ENCODE peak calls at places on chromosomes 12 and 14, in six cellular contexts. One of them, this sample, is unnamed.

GRCh38 chr14:105581551-105582341 is 55.4 kb downstream of the TMEM121 start:
- DNase-seq in tibial artery: no peak
- DNase-seq in heart left ventricle: no peak
- DNase-seq in mesothelial cell of epicardium: peak; percentile 17
- DNase-seq in GM10248: peak; percentile 68
- DNase-seq in fibroblast of villous mesenchyme: no peak
- DNase-seq in this sample: no peak

GRCh38 chr14:63249112-63249511 is 44.9 kb downstream of the RHOJ start:
- DNase-seq in tibial artery: no peak
- DNase-seq in heart left ventricle: no peak
- DNase-seq in mesothelial cell of epicardium: no peak
- DNase-seq in GM10248: no peak
- DNase-seq in fibroblast of villous mesenchyme: no peak
- DNase-seq in this sample: no peak

GRCh38 chr12:4049566-4050080 is 176.4 kb upstream of the PARP11 start:
- DNase-seq in tibial artery: no peak
- DNase-seq in heart left ventricle: no peak
- DNase-seq in mesothelial cell of epicardium: no peak
- DNase-seq in GM10248: no peak
- DNase-seq in fibroblast of villous mesenchyme: no peak
- DNase-seq in this sample: no peak

GRCh38 chr12:89721291-89721987 is 12.8 kb upstream of the ATP2B1 start:
- DNase-seq in tibial artery: no peak
- DNase-seq in heart left ventricle: no peak
- DNase-seq in mesothelial cell of epicardium: no peak
- DNase-seq in GM10248: peak; percentile 67
- DNase-seq in fibroblast of villous mesenchyme: no peak
- DNase-seq in this sample: no peak

GRCh38 chr14:88870777-88871176 is 46.3 kb downstream of the TTC8 start:
- DNase-seq in tibial artery: no peak
- DNase-seq in heart left ventricle: no peak
- DNase-seq in mesothelial cell of epicardium: no peak
- DNase-seq in GM10248: no peak
- DNase-seq in fibroblast of villous mesenchyme: no peak
- DNase-seq in this sample: no peak

GRCh38 chr12:5210918-5211290 is 167.2 kb downstream of the KCNA5 start:
- DNase-seq in tibial artery: no peak
- DNase-seq in heart left ventricle: no peak
- DNase-seq in mesothelial cell of epicardium: no peak
- DNase-seq in GM10248: no peak
- DNase-seq in fibroblast of villous mesenchyme: no peak
- DNase-seq in this sample: no peak

GRCh38 chr12:123602651-123603195 is 824 bp downstream of the DDX55 start:
- DNase-seq in tibial artery: no peak
- DNase-seq in heart left ventricle: no peak
- DNase-seq in mesothelial cell of epicardium: no peak
- DNase-seq in GM10248: peak; percentile 34
- DNase-seq in fibroblast of villous mesenchyme: peak; percentile 33
- DNase-seq in this sample: no peak

GRCh38 chr12:52266514-52266913 is 7.9 kb upstream of the KRT86 start:
- DNase-seq in tibial artery: peak; percentile 45
- DNase-seq in heart left ventricle: no peak
- DNase-seq in mesothelial cell of epicardium: no peak
- DNase-seq in GM10248: no peak
- DNase-seq in fibroblast of villous mesenchyme: no peak
- DNase-seq in this sample: no peak

GRCh38 chr14:106442857-106443256 is 916.5 kb downstream of the TMEM121 start:
- DNase-seq in tibial artery: no peak
- DNase-seq in heart left ventricle: no peak
- DNase-seq in mesothelial cell of epicardium: no peak
- DNase-seq in GM10248: peak; percentile 6
- DNase-seq in fibroblast of villous mesenchyme: no peak
- DNase-seq in this sample: no peak

GRCh38 chr12:121600702-121601336 is 20.0 kb upstream of the KDM2B start:
- DNase-seq in tibial artery: no peak
- DNase-seq in heart left ventricle: no peak
- DNase-seq in mesothelial cell of epicardium: no peak
- DNase-seq in GM10248: no peak
- DNase-seq in fibroblast of villous mesenchyme: no peak
- DNase-seq in this sample: no peak

GRCh38 chr14:104750658-104751057 is 2.3 kb upstream of the SIVA1 start:
- DNase-seq in tibial artery: no peak
- DNase-seq in heart left ventricle: peak; percentile 17
- DNase-seq in mesothelial cell of epicardium: no peak
- DNase-seq in GM10248: no peak
- DNase-seq in fibroblast of villous mesenchyme: no peak
- DNase-seq in this sample: no peak

GRCh38 chr12:47397664-47398281 is 308.1 kb downstream of the RPAP3 start:
- DNase-seq in tibial artery: no peak
- DNase-seq in heart left ventricle: no peak
- DNase-seq in mesothelial cell of epicardium: no peak
- DNase-seq in GM10248: peak; percentile 28
- DNase-seq in fibroblast of villous mesenchyme: peak; percentile 72
- DNase-seq in this sample: peak; percentile 48

GRCh38 chr14:67416810-67417209 is 4.8 kb upstream of the PLEK2 start:
- DNase-seq in tibial artery: no peak
- DNase-seq in heart left ventricle: no peak
- DNase-seq in mesothelial cell of epicardium: no peak
- DNase-seq in GM10248: no peak
- DNase-seq in fibroblast of villous mesenchyme: no peak
- DNase-seq in this sample: no peak

GRCh38 chr12:94150483-94151225 is 2.3 kb downstream of the PLXNC1 start:
- DNase-seq in tibial artery: no peak
- DNase-seq in heart left ventricle: no peak
- DNase-seq in mesothelial cell of epicardium: no peak
- DNase-seq in GM10248: peak; percentile 40
- DNase-seq in fibroblast of villous mesenchyme: no peak
- DNase-seq in this sample: no peak

GRCh38 chr12:41188058-41188840 is at the start of gene PDZRN4:
- DNase-seq in tibial artery: peak; percentile 81
- DNase-seq in heart left ventricle: no peak
- DNase-seq in mesothelial cell of epicardium: peak; percentile 53
- DNase-seq in GM10248: peak; percentile 6
- DNase-seq in fibroblast of villous mesenchyme: no peak
- DNase-seq in this sample: no peak

GRCh38 chr12:122368361-122369073 is 54.0 kb downstream of the CLIP1 start:
- DNase-seq in tibial artery: no peak
- DNase-seq in heart left ventricle: no peak
- DNase-seq in mesothelial cell of epicardium: no peak
- DNase-seq in GM10248: no peak
- DNase-seq in fibroblast of villous mesenchyme: peak; percentile 98
- DNase-seq in this sample: no peak

GRCh38 chr14:22977684-22978486 is 4.5 kb downstream of the AJUBA start:
- DNase-seq in tibial artery: peak; percentile 76
- DNase-seq in heart left ventricle: peak; percentile 65
- DNase-seq in mesothelial cell of epicardium: peak; percentile 69
- DNase-seq in GM10248: no peak
- DNase-seq in fibroblast of villous mesenchyme: peak; percentile 88
- DNase-seq in this sample: no peak

DNA sequence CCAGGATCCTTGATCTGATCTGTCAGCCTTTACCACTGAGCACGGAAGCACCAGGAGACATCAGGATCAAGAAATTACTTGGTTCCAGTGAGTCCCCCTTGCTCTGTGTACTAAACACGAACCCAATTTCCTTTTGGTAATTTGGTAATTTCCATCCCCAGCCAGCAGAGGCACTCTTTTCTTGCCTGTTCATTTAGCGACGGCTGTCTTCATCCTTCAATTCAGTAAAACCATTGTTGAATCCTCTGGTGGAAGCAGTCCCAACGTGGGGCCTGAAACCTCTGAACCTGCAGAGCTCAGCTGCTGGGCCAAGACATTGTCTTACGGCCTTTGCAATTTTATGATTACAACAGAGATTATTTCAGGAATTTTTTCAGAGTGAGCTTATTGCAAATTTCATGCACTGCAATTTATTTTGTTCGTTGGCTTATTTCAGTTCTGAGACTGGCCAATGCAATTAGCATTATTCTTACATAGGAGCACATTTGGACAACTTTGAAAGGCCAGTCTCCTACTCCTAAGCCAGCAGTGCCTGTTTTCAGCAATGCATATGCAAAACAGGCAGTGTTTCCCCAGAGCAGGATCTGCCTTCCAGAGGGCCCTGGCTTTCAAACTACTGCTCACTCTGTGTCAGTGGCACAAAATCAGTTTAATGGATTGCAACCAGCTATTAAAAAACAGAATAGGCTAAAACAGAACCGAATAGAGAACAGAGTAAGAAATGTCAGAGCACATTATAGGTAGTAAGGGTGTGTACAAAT is 372.9 kb upstream of the TMEM132C start:
- DNase-seq in tibial artery: no peak
- DNase-seq in heart left ventricle: no peak
- DNase-seq in mesothelial cell of epicardium: no peak
- DNase-seq in GM10248: no peak
- DNase-seq in fibroblast of villous mesenchyme: no peak
- DNase-seq in this sample: no peak
- TF ChIP-seq CTCF in tibial artery: no peak
- TF ChIP-seq CTCF in heart left ventricle: no peak
- TF ChIP-seq CTCF in mesothelial cell of epicardium: peak; percentile 35
- TF ChIP-seq CTCF in GM10248: no peak
- TF ChIP-seq CTCF in fibroblast of villous mesenchyme: peak; percentile 39
- TF ChIP-seq CTCF in this sample: no peak

DNA sequence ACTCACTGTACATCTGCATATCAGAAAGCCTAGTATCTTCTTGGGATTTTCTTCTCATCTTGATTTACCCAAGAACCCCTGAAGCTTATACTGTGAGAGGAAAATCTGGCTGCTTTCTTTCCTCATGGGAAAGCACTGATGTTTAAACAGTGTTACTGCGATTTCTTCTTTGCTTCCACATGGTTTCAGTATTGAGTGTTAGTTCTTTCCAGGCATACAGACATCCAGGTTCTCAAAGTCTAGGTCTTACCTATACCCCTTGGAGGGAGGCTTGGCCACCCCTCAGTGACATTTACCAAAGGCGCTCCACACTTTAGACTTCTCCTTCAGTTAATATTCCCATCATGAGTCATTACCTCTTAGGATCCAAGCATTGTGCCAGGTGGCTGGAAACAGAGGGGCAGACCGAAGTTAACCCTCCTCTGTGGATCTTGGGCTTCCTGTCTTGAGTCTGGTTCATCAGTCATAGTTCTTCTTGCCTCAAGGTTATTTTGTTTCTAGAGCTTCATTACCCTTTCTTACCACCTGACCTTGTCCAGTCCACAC is 79.1 kb downstream of the TMEM117 start:
- DNase-seq in tibial artery: no peak
- DNase-seq in heart left ventricle: no peak
- DNase-seq in mesothelial cell of epicardium: no peak
- DNase-seq in GM10248: no peak
- DNase-seq in fibroblast of villous mesenchyme: no peak
- DNase-seq in this sample: no peak
- TF ChIP-seq CTCF in tibial artery: no peak
- TF ChIP-seq CTCF in heart left ventricle: no peak
- TF ChIP-seq CTCF in mesothelial cell of epicardium: no peak
- TF ChIP-seq CTCF in GM10248: peak; percentile 13
- TF ChIP-seq CTCF in fibroblast of villous mesenchyme: peak; percentile 22
- TF ChIP-seq CTCF in this sample: peak; percentile 25

GRCh38 chr12:17076335-17076734 is 470.4 kb upstream of the LMO3 start:
- DNase-seq in tibial artery: no peak
- DNase-seq in heart left ventricle: no peak
- DNase-seq in mesothelial cell of epicardium: no peak
- DNase-seq in GM10248: no peak
- DNase-seq in fibroblast of villous mesenchyme: no peak
- DNase-seq in this sample: no peak

GRCh38 chr12:17077594-17077993 is 471.6 kb upstream of the LMO3 start:
- DNase-seq in tibial artery: no peak
- DNase-seq in heart left ventricle: no peak
- DNase-seq in mesothelial cell of epicardium: no peak
- DNase-seq in GM10248: no peak
- DNase-seq in fibroblast of villous mesenchyme: no peak
- DNase-seq in this sample: no peak

GRCh38 chr12:17079251-17079909 is 473.4 kb upstream of the LMO3 start:
- DNase-seq in tibial artery: no peak
- DNase-seq in heart left ventricle: no peak
- DNase-seq in mesothelial cell of epicardium: no peak
- DNase-seq in GM10248: no peak
- DNase-seq in fibroblast of villous mesenchyme: no peak
- DNase-seq in this sample: no peak
- TF ChIP-seq CTCF in tibial artery: no peak
- TF ChIP-seq CTCF in heart left ventricle: no peak
- TF ChIP-seq CTCF in mesothelial cell of epicardium: no peak
- TF ChIP-seq CTCF in GM10248: no peak
- TF ChIP-seq CTCF in fibroblast of villous mesenchyme: no peak
- TF ChIP-seq CTCF in this sample: no peak

GRCh38 chr14:69091695-69092094 is 61.2 kb downstream of the DCAF5 start:
- DNase-seq in tibial artery: no peak
- DNase-seq in heart left ventricle: no peak
- DNase-seq in mesothelial cell of epicardium: no peak
- DNase-seq in GM10248: no peak
- DNase-seq in fibroblast of villous mesenchyme: no peak
- DNase-seq in this sample: no peak

GRCh38 chr14:69096766-69097475 is 56.0 kb downstream of the DCAF5 start:
- DNase-seq in tibial artery: no peak
- DNase-seq in heart left ventricle: no peak
- DNase-seq in mesothelial cell of epicardium: no peak
- DNase-seq in GM10248: no peak
- DNase-seq in fibroblast of villous mesenchyme: peak; percentile 49
- DNase-seq in this sample: no peak

GRCh38 chr14:69093551-69094421 is 59.1 kb downstream of the DCAF5 start:
- DNase-seq in tibial artery: no peak
- DNase-seq in heart left ventricle: no peak
- DNase-seq in mesothelial cell of epicardium: no peak
- DNase-seq in GM10248: no peak
- DNase-seq in fibroblast of villous mesenchyme: peak; percentile 36
- DNase-seq in this sample: no peak

GRCh38 chr14:69092840-69093422 is 60.0 kb downstream of the DCAF5 start:
- DNase-seq in tibial artery: no peak
- DNase-seq in heart left ventricle: no peak
- DNase-seq in mesothelial cell of epicardium: no peak
- DNase-seq in GM10248: no peak
- DNase-seq in fibroblast of villous mesenchyme: peak; percentile 34
- DNase-seq in this sample: no peak

DNA sequence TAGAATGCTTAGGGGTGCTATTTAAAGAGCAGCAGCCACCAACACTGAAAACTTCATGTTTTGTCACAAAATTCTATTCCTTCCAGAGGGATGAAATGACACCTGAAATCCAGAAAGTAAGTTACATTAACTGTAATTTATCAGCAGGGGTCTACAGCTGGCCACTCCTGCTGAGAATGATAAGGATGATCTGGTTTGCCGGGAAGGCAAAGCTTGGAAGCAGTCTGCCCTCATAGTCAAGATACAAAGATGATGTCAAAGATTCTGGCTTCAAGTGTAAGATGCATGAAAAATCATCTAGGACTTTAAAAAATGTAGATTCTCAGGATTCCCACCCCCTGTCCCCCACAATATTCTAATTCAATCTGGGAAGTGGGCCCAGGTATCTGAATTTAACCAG is 58.4 kb downstream of the DCAF5 start:
- DNase-seq in tibial artery: no peak
- DNase-seq in heart left ventricle: no peak
- DNase-seq in mesothelial cell of epicardium: no peak
- DNase-seq in GM10248: no peak
- DNase-seq in fibroblast of villous mesenchyme: no peak
- DNase-seq in this sample: no peak
- TF ChIP-seq CTCF in tibial artery: no peak
- TF ChIP-seq CTCF in heart left ventricle: no peak
- TF ChIP-seq CTCF in mesothelial cell of epicardium: no peak
- TF ChIP-seq CTCF in GM10248: no peak
- TF ChIP-seq CTCF in fibroblast of villous mesenchyme: no peak
- TF ChIP-seq CTCF in this sample: no peak

GRCh38 chr14:78737606-78738005 is 567.4 kb downstream of the NRXN3 start:
- DNase-seq in tibial artery: no peak
- DNase-seq in heart left ventricle: no peak
- DNase-seq in mesothelial cell of epicardium: no peak
- DNase-seq in GM10248: no peak
- DNase-seq in fibroblast of villous mesenchyme: no peak
- DNase-seq in this sample: no peak

GRCh38 chr14:78737116-78737515 is 566.9 kb downstream of the NRXN3 start:
- DNase-seq in tibial artery: no peak
- DNase-seq in heart left ventricle: no peak
- DNase-seq in mesothelial cell of epicardium: no peak
- DNase-seq in GM10248: no peak
- DNase-seq in fibroblast of villous mesenchyme: no peak
- DNase-seq in this sample: no peak
- TF ChIP-seq CTCF in tibial artery: no peak
- TF ChIP-seq CTCF in heart left ventricle: no peak
- TF ChIP-seq CTCF in mesothelial cell of epicardium: no peak
- TF ChIP-seq CTCF in GM10248: no peak
- TF ChIP-seq CTCF in fibroblast of villous mesenchyme: no peak
- TF ChIP-seq CTCF in this sample: no peak